ENCODE peak calls at places on chromosomes 5 and 9, in seven cellular contexts. One of them, this sample, is unnamed. For H3K36me3 and H3K27me3, the result is how much of the 10 kb centered on the place peaks cover.

GRCh38 chr5:132759114-132760042 is 12.2 kb downstream of the CCNI2 start:
- DNase-seq in neural progenitor cell: no peak
- DNase-seq in WERI-Rb-1: no peak
- DNase-seq in heart right ventricle: no peak
- DNase-seq in CD8-positive, alpha-beta memory T cell: no peak
- DNase-seq in lung: no peak
- DNase-seq in prostate gland: peak
- DNase-seq in this sample: peak

GRCh38 chr9:124839612-124840299 is 13.5 kb upstream of the WDR38 start:
- DNase-seq in WERI-Rb-1: peak
- DNase-seq in lung: no peak
- DNase-seq in CD8-positive, alpha-beta memory T cell: no peak
- DNase-seq in neural progenitor cell: peak
- DNase-seq in prostate gland: no peak
- DNase-seq in heart right ventricle: no peak
- DNase-seq in this sample: peak

GRCh38 chr9:120873512-120873911 is 3.5 kb downstream of the PHF19 start:
- DNase-seq in CD8-positive, alpha-beta memory T cell: no peak
- DNase-seq in WERI-Rb-1: no peak
- DNase-seq in neural progenitor cell: no peak
- DNase-seq in heart right ventricle: no peak
- DNase-seq in lung: no peak
- DNase-seq in prostate gland: no peak
- DNase-seq in this sample: peak

GRCh38 chr5:74576941-74577456 is 63.5 kb downstream of the ENC1 start:
- DNase-seq in neural progenitor cell: no peak
- DNase-seq in heart right ventricle: no peak
- DNase-seq in CD8-positive, alpha-beta memory T cell: no peak
- DNase-seq in lung: no peak
- DNase-seq in WERI-Rb-1: no peak
- DNase-seq in prostate gland: no peak
- DNase-seq in this sample: no peak

GRCh38 chr9:110217656-110218099 is 9.7 kb upstream of the C9orf152 start:
- DNase-seq in lung: no peak
- DNase-seq in heart right ventricle: no peak
- DNase-seq in prostate gland: peak
- DNase-seq in CD8-positive, alpha-beta memory T cell: no peak
- DNase-seq in neural progenitor cell: peak
- DNase-seq in WERI-Rb-1: no peak
- DNase-seq in this sample: no peak

GRCh38 chr5:159737263-159737662 is 179.0 kb upstream of the ADRA1B start:
- DNase-seq in WERI-Rb-1: no peak
- DNase-seq in lung: no peak
- DNase-seq in CD8-positive, alpha-beta memory T cell: no peak
- DNase-seq in neural progenitor cell: no peak
- DNase-seq in heart right ventricle: no peak
- DNase-seq in prostate gland: no peak
- DNase-seq in this sample: no peak

GRCh38 chr9:130368631-130369103 is 76.1 kb upstream of the ASS1 start:
- DNase-seq in heart right ventricle: no peak
- DNase-seq in prostate gland: no peak
- DNase-seq in WERI-Rb-1: no peak
- DNase-seq in lung: no peak
- DNase-seq in neural progenitor cell: no peak
- DNase-seq in CD8-positive, alpha-beta memory T cell: no peak
- DNase-seq in this sample: peak

GRCh38 chr9:20980713-20981481 is 50.5 kb downstream of the HACD4 start:
- DNase-seq in neural progenitor cell: no peak
- DNase-seq in prostate gland: peak
- DNase-seq in heart right ventricle: no peak
- DNase-seq in CD8-positive, alpha-beta memory T cell: no peak
- DNase-seq in lung: no peak
- DNase-seq in WERI-Rb-1: no peak
- DNase-seq in this sample: no peak

GRCh38 chr5:62326302-62326701 is 20.3 kb downstream of the KIF2A start:
- DNase-seq in neural progenitor cell: no peak
- DNase-seq in heart right ventricle: no peak
- DNase-seq in lung: no peak
- DNase-seq in CD8-positive, alpha-beta memory T cell: no peak
- DNase-seq in WERI-Rb-1: no peak
- DNase-seq in prostate gland: no peak
- DNase-seq in this sample: no peak

GRCh38 chr9:93260290-93261066 is 76.5 kb downstream of the WNK2 start:
- DNase-seq in WERI-Rb-1: no peak
- DNase-seq in lung: no peak
- DNase-seq in neural progenitor cell: no peak
- DNase-seq in prostate gland: no peak
- DNase-seq in CD8-positive, alpha-beta memory T cell: no peak
- DNase-seq in heart right ventricle: no peak
- DNase-seq in this sample: peak

GRCh38 chr5:85814596-85814995 is 803.1 kb upstream of the COX7C start:
- DNase-seq in neural progenitor cell: peak
- DNase-seq in CD8-positive, alpha-beta memory T cell: no peak
- DNase-seq in heart right ventricle: no peak
- DNase-seq in lung: no peak
- DNase-seq in prostate gland: no peak
- DNase-seq in WERI-Rb-1: no peak
- DNase-seq in this sample: peak

GRCh38 chr9:81530407-81530810 is 158.9 kb downstream of the TLE1 start:
- DNase-seq in heart right ventricle: no peak
- DNase-seq in neural progenitor cell: no peak
- DNase-seq in lung: no peak
- DNase-seq in prostate gland: no peak
- DNase-seq in WERI-Rb-1: no peak
- DNase-seq in CD8-positive, alpha-beta memory T cell: no peak
- DNase-seq in this sample: no peak

GRCh38 chr9:134325813-134326753 is at the start of gene RXRA:
- DNase-seq in heart right ventricle: peak
- DNase-seq in prostate gland: peak
- DNase-seq in lung: peak
- DNase-seq in CD8-positive, alpha-beta memory T cell: peak
- DNase-seq in WERI-Rb-1: peak
- DNase-seq in neural progenitor cell: peak
- DNase-seq in this sample: peak

GRCh38 chr9:127144670-127145458 is 22.4 kb upstream of the ANGPTL2 start:
- DNase-seq in CD8-positive, alpha-beta memory T cell: no peak
- DNase-seq in heart right ventricle: no peak
- DNase-seq in neural progenitor cell: no peak
- DNase-seq in lung: peak
- DNase-seq in prostate gland: no peak
- DNase-seq in WERI-Rb-1: peak
- DNase-seq in this sample: no peak

GRCh38 chr5:180786398-180787005 is 16.1 kb downstream of the MGAT1 start:
- DNase-seq in neural progenitor cell: no peak
- DNase-seq in lung: no peak
- DNase-seq in heart right ventricle: no peak
- DNase-seq in prostate gland: no peak
- DNase-seq in CD8-positive, alpha-beta memory T cell: no peak
- DNase-seq in WERI-Rb-1: no peak
- DNase-seq in this sample: peak

GRCh38 chr9:124222918-124223720 is 34.6 kb upstream of the NEK6 start:
- DNase-seq in heart right ventricle: peak
- DNase-seq in prostate gland: peak
- DNase-seq in CD8-positive, alpha-beta memory T cell: no peak
- DNase-seq in WERI-Rb-1: no peak
- DNase-seq in lung: peak
- DNase-seq in neural progenitor cell: no peak
- DNase-seq in this sample: no peak

GRCh38 chr5:74261906-74262305 is 378.6 kb downstream of the ENC1 start:
- DNase-seq in CD8-positive, alpha-beta memory T cell: no peak
- DNase-seq in heart right ventricle: no peak
- DNase-seq in prostate gland: no peak
- DNase-seq in neural progenitor cell: no peak
- DNase-seq in lung: no peak
- DNase-seq in WERI-Rb-1: no peak
- DNase-seq in this sample: no peak

GRCh38 chr5:127009784-127010183 is 20.6 kb downstream of the MARCHF3 start:
- DNase-seq in neural progenitor cell: no peak
- DNase-seq in prostate gland: no peak
- DNase-seq in lung: no peak
- DNase-seq in CD8-positive, alpha-beta memory T cell: no peak
- DNase-seq in WERI-Rb-1: no peak
- DNase-seq in heart right ventricle: no peak
- DNase-seq in this sample: no peak

GRCh38 chr9:83639266-83639665 is 16.3 kb downstream of the IDNK start:
- DNase-seq in prostate gland: no peak
- DNase-seq in WERI-Rb-1: no peak
- DNase-seq in heart right ventricle: no peak
- DNase-seq in lung: no peak
- DNase-seq in CD8-positive, alpha-beta memory T cell: no peak
- DNase-seq in neural progenitor cell: no peak
- DNase-seq in this sample: no peak

GRCh38 chr5:151106509-151106908 is 25.7 kb upstream of the TNIP1 start:
- DNase-seq in heart right ventricle: no peak
- DNase-seq in prostate gland: no peak
- DNase-seq in lung: no peak
- DNase-seq in CD8-positive, alpha-beta memory T cell: no peak
- DNase-seq in WERI-Rb-1: no peak
- DNase-seq in neural progenitor cell: no peak
- DNase-seq in this sample: no peak

GRCh38 chr5:151107084-151107483 is 26.2 kb upstream of the TNIP1 start:
- DNase-seq in WERI-Rb-1: no peak
- DNase-seq in neural progenitor cell: no peak
- DNase-seq in prostate gland: no peak
- DNase-seq in CD8-positive, alpha-beta memory T cell: no peak
- DNase-seq in lung: no peak
- DNase-seq in heart right ventricle: no peak
- DNase-seq in this sample: no peak

GRCh38 chr5:151105561-151105960 is 24.7 kb upstream of the TNIP1 start:
- DNase-seq in heart right ventricle: no peak
- DNase-seq in CD8-positive, alpha-beta memory T cell: no peak
- DNase-seq in WERI-Rb-1: no peak
- DNase-seq in prostate gland: no peak
- DNase-seq in neural progenitor cell: no peak
- DNase-seq in lung: no peak
- DNase-seq in this sample: no peak

GRCh38 chr5:151106073-151106472 is 25.2 kb upstream of the TNIP1 start:
- DNase-seq in heart right ventricle: no peak
- DNase-seq in prostate gland: no peak
- DNase-seq in CD8-positive, alpha-beta memory T cell: no peak
- DNase-seq in WERI-Rb-1: no peak
- DNase-seq in lung: no peak
- DNase-seq in neural progenitor cell: no peak
- DNase-seq in this sample: no peak

DNA sequence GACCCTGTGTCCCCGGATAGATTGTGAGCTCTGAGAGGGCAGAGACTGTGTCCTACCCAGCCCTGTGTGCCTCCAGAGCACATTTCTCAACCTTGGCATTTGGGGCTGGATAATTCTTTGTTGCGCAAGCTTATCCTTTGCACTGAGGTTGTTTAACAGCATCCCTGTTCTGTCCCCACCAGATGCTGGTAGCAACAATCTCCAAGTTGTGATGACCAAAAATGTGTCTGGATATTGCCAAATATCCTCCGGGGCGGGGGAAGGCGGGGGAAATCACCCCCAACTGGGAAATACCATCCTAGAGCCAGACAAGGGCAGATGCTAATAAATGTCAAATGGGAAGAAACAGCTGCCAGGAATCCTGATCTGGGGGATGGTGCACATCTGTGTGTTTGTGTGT is 24.0 kb upstream of the TNIP1 start:
- DNase-seq in heart right ventricle: no peak
- DNase-seq in neural progenitor cell: no peak
- DNase-seq in lung: peak
- DNase-seq in CD8-positive, alpha-beta memory T cell: no peak
- DNase-seq in WERI-Rb-1: no peak
- DNase-seq in prostate gland: no peak
- DNase-seq in this sample: no peak
- H3K36me3 ChIP-seq in heart right ventricle: under half
- H3K36me3 ChIP-seq in neural progenitor cell: under half
- H3K36me3 ChIP-seq in lung: under half
- H3K36me3 ChIP-seq in CD8-positive, alpha-beta memory T cell: half or more
- H3K36me3 ChIP-seq in WERI-Rb-1: under half
- H3K36me3 ChIP-seq in prostate gland: under half
- H3K36me3 ChIP-seq in this sample: under half

GRCh38 chr5:76953551-76954382 is 922 bp downstream of the CRHBP start:
- DNase-seq in neural progenitor cell: peak
- DNase-seq in WERI-Rb-1: no peak
- DNase-seq in CD8-positive, alpha-beta memory T cell: no peak
- DNase-seq in heart right ventricle: peak
- DNase-seq in prostate gland: no peak
- DNase-seq in lung: no peak
- DNase-seq in this sample: peak

GRCh38 chr5:76952795-76953536 is at the start of gene CRHBP:
- DNase-seq in heart right ventricle: no peak
- DNase-seq in WERI-Rb-1: no peak
- DNase-seq in CD8-positive, alpha-beta memory T cell: no peak
- DNase-seq in lung: no peak
- DNase-seq in prostate gland: no peak
- DNase-seq in neural progenitor cell: peak
- DNase-seq in this sample: peak

GRCh38 chr5:76956033-76956432 is 3.2 kb downstream of the CRHBP start:
- DNase-seq in WERI-Rb-1: peak
- DNase-seq in lung: no peak
- DNase-seq in CD8-positive, alpha-beta memory T cell: no peak
- DNase-seq in neural progenitor cell: no peak
- DNase-seq in heart right ventricle: no peak
- DNase-seq in prostate gland: no peak
- DNase-seq in this sample: no peak

GRCh38 chr5:76958976-76959767 is 6.3 kb downstream of the CRHBP start:
- DNase-seq in WERI-Rb-1: no peak
- DNase-seq in lung: no peak
- DNase-seq in prostate gland: no peak
- DNase-seq in heart right ventricle: no peak
- DNase-seq in CD8-positive, alpha-beta memory T cell: no peak
- DNase-seq in neural progenitor cell: no peak
- DNase-seq in this sample: no peak

DNA sequence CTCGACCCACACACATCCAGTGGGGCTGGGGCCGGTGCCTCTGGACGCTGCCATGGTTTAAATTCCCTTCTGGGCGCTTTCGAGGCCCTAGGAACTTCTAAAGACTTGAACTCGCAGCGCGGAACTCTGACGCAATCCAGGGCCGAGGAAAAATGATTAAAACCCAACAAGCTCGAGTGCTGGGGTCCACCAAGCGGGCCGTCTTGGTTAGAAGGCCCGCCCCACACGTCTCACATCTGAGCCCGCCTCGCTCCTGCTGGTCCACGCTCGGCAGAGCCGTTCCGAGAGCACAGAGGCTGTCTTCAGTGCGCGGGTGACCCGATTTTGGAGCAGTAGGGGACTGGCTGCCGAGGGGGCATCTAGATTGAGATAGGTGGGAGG is 1.5 kb downstream of the CRHBP start:
- DNase-seq in lung: no peak
- DNase-seq in prostate gland: no peak
- DNase-seq in WERI-Rb-1: no peak
- DNase-seq in heart right ventricle: peak
- DNase-seq in CD8-positive, alpha-beta memory T cell: no peak
- DNase-seq in neural progenitor cell: peak
- DNase-seq in this sample: peak
- H3K4me3 ChIP-seq in lung: no peak
- H3K4me3 ChIP-seq in prostate gland: no peak
- H3K4me3 ChIP-seq in WERI-Rb-1: peak
- H3K4me3 ChIP-seq in heart right ventricle: peak
- H3K4me3 ChIP-seq in CD8-positive, alpha-beta memory T cell: no peak
- H3K4me3 ChIP-seq in neural progenitor cell: peak
- H3K4me3 ChIP-seq in this sample: peak

GRCh38 chr9:129175825-129176633 is 2.0 kb downstream of the IER5L start:
- DNase-seq in prostate gland: peak
- DNase-seq in lung: peak
- DNase-seq in heart right ventricle: peak
- DNase-seq in CD8-positive, alpha-beta memory T cell: peak
- DNase-seq in neural progenitor cell: peak
- DNase-seq in WERI-Rb-1: peak
- DNase-seq in this sample: peak
- H3K27me3 ChIP-seq in prostate gland: under half
- H3K27me3 ChIP-seq in lung: under half
- H3K27me3 ChIP-seq in heart right ventricle: under half
- H3K27me3 ChIP-seq in CD8-positive, alpha-beta memory T cell: under half
- H3K27me3 ChIP-seq in neural progenitor cell: under half
- H3K27me3 ChIP-seq in WERI-Rb-1: under half
- H3K27me3 ChIP-seq in this sample: half or more

GRCh38 chr5:10615693-10616092 is 51.8 kb downstream of the ANKRD33B start:
- DNase-seq in lung: no peak
- DNase-seq in CD8-positive, alpha-beta memory T cell: no peak
- DNase-seq in neural progenitor cell: no peak
- DNase-seq in heart right ventricle: no peak
- DNase-seq in prostate gland: no peak
- DNase-seq in WERI-Rb-1: no peak
- DNase-seq in this sample: no peak
- H3K36me3 ChIP-seq in lung: under half
- H3K36me3 ChIP-seq in CD8-positive, alpha-beta memory T cell: under half
- H3K36me3 ChIP-seq in neural progenitor cell: under half
- H3K36me3 ChIP-seq in heart right ventricle: under half
- H3K36me3 ChIP-seq in prostate gland: under half
- H3K36me3 ChIP-seq in WERI-Rb-1: under half
- H3K36me3 ChIP-seq in this sample: under half

This sample was measured in H7.